ENCODE peak calls at places on chromosomes 11 and 22, in ten cellular contexts. Y, F, X, D, S, O, U, L, P and J are unnamed samples.

GRCh38 chr22:26429458-26430238 is 588 bp downstream of the ASPHD2 start:
- DNase-seq in P (no peak), U (no peak), O (no peak), D (no peak), X (no peak), Y (no peak), F (no peak), S (no peak), L (no peak), J (no peak)

GRCh38 chr11:75275581-75275980 is 35.0 kb downstream of the TPBGL start:
- DNase-seq in Y (peak), P (no peak), O (no peak), F (no peak), S (no peak), X (no peak), L (no peak), U (peak), D (no peak), J (no peak)

GRCh38 chr22:17441326-17441725 is 72.1 kb downstream of the CECR2 start:
- DNase-seq in D (no peak), P (no peak), O (no peak), X (no peak), F (no peak), Y (no peak), L (no peak), U (no peak), S (no peak), J (no peak)

GRCh38 chr11:4025957-4026324 is 68.7 kb upstream of the RRM1 start:
- DNase-seq in D (no peak), Y (no peak), U (no peak), X (peak), F (no peak), L (no peak), P (peak), S (no peak), O (no peak), J (no peak)

GRCh38 chr11:33044281-33044680 is 4.9 kb downstream of the TCP11L1 start:
- DNase-seq in S (no peak), P (no peak), U (no peak), F (no peak), D (no peak), Y (peak), X (no peak), L (no peak), O (no peak), J (no peak)

GRCh38 chr11:34639545-34639944 is 18.7 kb downstream of the EHF start:
- DNase-seq in U (no peak), F (no peak), O (no peak), D (no peak), X (no peak), S (no peak), Y (no peak), P (no peak), L (no peak), J (no peak)

GRCh38 chr11:106961048-106961447 is 57.2 kb downstream of the GUCY1A2 start:
- DNase-seq in L (no peak), S (no peak), O (no peak), F (no peak), Y (no peak), X (no peak), U (no peak), P (no peak), D (no peak), J (no peak)

GRCh38 chr22:24404561-24405275 is 22.7 kb upstream of the ADORA2A start:
- DNase-seq in L (no peak), P (no peak), D (no peak), X (no peak), F (no peak), U (no peak), O (no peak), S (no peak), Y (no peak), J (no peak)

GRCh38 chr22:37913233-37913721 is 7.2 kb downstream of the MICALL1 start:
- DNase-seq in L (no peak), Y (no peak), P (no peak), X (no peak), D (no peak), F (no peak), O (no peak), S (no peak), U (no peak), J (no peak)

GRCh38 chr11:59674291-59674690 is 5.5 kb upstream of the PATL1 start:
- DNase-seq in U (no peak), Y (no peak), L (no peak), X (no peak), O (no peak), P (no peak), S (no peak), D (no peak), F (no peak), J (no peak)

DNA sequence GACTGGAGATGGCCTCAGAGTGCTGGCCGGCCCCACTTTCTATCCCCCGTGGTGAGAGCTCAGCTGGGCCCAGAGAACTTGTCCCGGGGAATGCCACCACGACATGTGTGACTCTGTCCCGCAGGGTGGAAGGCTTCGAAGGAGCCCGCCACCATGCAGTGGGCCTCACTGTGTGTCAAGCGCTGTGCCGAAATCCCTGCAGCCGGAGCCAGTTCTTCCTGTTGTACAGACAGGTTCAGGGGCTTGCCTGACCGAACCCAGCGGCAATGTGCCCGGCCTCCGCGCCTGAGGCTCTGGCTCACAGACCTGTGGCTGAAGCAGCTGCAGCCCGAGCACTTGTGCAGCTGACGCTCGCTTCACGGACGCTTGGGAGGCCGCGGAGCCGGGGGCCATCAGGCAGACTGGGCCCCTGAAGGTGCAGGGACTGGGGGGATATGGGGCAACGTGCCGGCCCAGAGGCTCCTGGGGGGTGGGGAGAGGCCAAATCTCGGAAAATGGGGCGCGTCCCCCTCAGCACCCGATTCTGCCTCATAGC is 650 bp downstream of the PPM1F start:
- DNase-seq in P (peak), F (peak), U (peak), L (peak), O (no peak), D (peak), S (peak), X (no peak), Y (no peak), J (no peak)
- TF ChIP-seq CTCF in P (no peak), F (no peak), U (no peak), L (no peak), O (no peak), D (no peak), S (no peak), X (no peak), Y (no peak), J (no peak)

GRCh38 chr11:85810871-85811611 is at the start of gene SYTL2:
- DNase-seq in X (peak), U (peak), D (peak), F (peak), O (peak), L (peak), P (no peak), Y (peak), S (peak), J (no peak)

GRCh38 chr11:85810521-85810870 is 445 bp downstream of the SYTL2 start:
- DNase-seq in O (no peak), X (no peak), U (no peak), L (no peak), Y (no peak), D (no peak), P (no peak), F (no peak), S (no peak), J (no peak)

GRCh38 chr11:85809191-85809590 is 1.8 kb downstream of the SYTL2 start:
- DNase-seq in F (no peak), S (no peak), P (no peak), X (no peak), D (no peak), O (no peak), Y (no peak), U (no peak), L (no peak), J (no peak)

GRCh38 chr11:85811624-85812023 is 683 bp upstream of the SYTL2 start:
- DNase-seq in X (no peak), D (no peak), O (no peak), P (no peak), F (no peak), Y (no peak), L (no peak), U (no peak), S (no peak), J (no peak)

DNA sequence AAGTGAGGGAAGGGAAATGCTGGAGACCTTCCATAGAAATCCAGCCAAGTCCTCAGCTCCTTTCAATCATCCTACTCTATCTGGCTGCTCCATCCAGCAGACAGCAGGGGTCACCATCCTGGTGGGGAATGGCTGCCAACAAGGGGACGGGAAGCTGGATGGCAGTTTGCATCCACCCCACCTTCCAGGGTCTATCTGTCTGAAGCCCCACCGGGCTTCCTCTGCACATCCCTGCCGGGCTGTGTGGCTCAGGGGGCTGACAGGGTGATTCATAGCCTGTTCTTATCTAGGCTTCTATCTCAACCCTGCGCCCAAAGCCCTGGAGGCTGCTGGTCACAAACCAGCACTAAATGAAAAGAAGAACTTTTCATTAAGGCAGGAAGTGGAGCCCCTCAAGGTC is 1.1 kb downstream of the SYTL2 start:
- DNase-seq in P (no peak), L (no peak), F (no peak), Y (no peak), X (no peak), U (no peak), S (peak), D (peak), O (no peak), J (no peak)
- TF ChIP-seq CTCF in P (no peak), L (no peak), F (peak), Y (no peak), X (no peak), U (no peak), S (no peak), D (peak), O (peak), J (peak)

DNA sequence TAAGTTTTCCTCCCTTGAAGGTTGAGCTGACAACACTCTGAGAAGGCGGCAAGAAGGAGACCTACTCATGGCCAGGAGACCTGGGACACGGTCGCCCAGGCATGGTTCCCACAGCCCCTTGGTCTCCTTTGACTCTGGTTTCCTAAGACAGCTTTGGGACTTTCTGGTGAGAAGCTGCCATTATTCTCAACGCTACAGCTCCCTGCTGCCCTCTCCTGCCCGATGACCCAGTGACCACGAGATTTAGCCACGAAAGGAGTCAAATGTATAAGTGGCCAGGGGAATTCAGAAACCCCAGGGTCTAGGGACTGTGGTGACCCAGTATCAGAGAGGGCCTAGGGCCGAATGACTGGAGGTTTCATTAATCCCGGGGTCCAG is 696 bp upstream of the SDF2L1 start:
- DNase-seq in X (no peak), D (no peak), L (no peak), P (peak), Y (no peak), S (peak), F (no peak), O (no peak), U (peak), J (no peak)
- TF ChIP-seq CTCF in X (no peak), D (peak), L (no peak), P (peak), Y (no peak), S (peak), F (peak), O (no peak), U (no peak), J (peak)

GRCh38 chr11:67483498-67483798 is 622 bp downstream of the AIP start:
- DNase-seq in L (no peak), O (no peak), P (no peak), X (no peak), U (no peak), S (no peak), F (no peak), Y (no peak), D (no peak), J (no peak)
- TF ChIP-seq CTCF in L (no peak), O (no peak), P (no peak), X (no peak), U (no peak), S (no peak), F (no peak), Y (no peak), D (no peak), J (no peak)

GRCh38 chr11:108025387-108026080 is 16.8 kb downstream of the CUL5 start:
- DNase-seq in P (no peak), L (no peak), S (no peak), Y (no peak), X (no peak), D (no peak), O (no peak), U (no peak), F (no peak), J (no peak)

GRCh38 chr11:108032800-108033199 is 24.1 kb downstream of the CUL5 start:
- DNase-seq in S (no peak), X (no peak), L (no peak), Y (no peak), O (no peak), F (no peak), P (no peak), U (no peak), D (no peak), J (no peak)

DNA sequence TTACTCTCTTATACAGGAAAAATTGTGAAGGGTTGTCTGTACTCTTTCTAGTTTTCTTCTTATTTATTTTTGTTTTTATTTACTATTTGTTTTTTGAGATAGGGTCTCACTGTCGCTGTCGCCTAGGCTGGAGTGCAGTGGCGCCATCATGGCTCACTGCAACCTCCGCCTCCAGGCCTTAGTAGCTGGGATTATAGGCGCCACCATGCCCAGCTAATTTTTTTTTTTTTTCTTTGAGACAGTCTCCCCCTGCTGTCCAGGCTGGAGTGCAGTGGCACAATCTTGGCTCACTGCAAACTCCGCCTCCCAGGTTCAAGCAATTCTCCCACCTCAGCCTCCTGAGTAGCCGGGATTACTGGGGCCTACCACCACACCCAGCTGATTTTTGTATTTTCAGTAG is 18.4 kb downstream of the CUL5 start:
- DNase-seq in Y (no peak), D (no peak), S (no peak), U (no peak), P (no peak), F (no peak), X (no peak), L (no peak), O (no peak), J (no peak)
- TF ChIP-seq CTCF in Y (no peak), D (peak), S (no peak), U (no peak), P (no peak), F (no peak), X (no peak), L (no peak), O (no peak), J (no peak)

DNA sequence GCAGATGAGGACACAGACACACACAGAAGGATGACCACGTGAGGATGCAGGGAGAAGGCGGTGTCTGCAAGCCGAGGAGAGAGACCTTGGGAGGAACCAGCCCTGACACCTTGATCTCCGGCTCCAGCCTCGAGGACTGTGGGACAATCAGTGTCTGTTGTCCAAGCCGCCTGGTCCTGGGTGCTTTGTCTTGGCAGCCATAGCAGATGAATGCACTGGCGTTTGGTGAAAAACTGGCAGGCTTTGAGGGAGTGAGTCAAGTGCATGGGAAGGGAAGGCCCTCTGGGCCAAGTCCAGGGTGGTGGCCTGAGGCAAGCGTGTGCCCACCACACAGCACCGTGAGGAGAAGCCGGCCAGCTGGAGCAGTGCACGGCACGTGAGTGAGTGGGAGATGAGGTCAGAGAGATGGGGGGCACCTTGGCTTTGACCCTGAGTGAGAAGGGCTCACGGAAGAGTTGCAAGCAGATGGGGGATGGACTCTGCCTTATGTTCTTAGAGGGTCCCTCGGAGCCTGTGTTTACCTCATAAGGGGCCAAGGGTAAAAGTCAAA is 12.4 kb upstream of the BRSK2 start:
- DNase-seq in S (no peak), P (no peak), F (no peak), Y (no peak), X (no peak), U (no peak), L (no peak), O (no peak), D (no peak), J (no peak)
- TF ChIP-seq CTCF in S (no peak), P (no peak), F (no peak), Y (no peak), X (no peak), U (no peak), L (no peak), O (no peak), D (no peak), J (no peak)